ENCODE peak calls at places on chromosomes 3 and 15, in six cellular contexts. L is Panc1, G is K562, T is sigmoid colon, O is SK-N-SH, K is esophagus muscularis mucosa. R is an unnamed sample. For H3K4me1, the result is how much of the 10 kb centered on the place peaks cover.

GRCh38 chr15:63575312-63575711 is 21.9 kb upstream of the FBXL22 start:
- DNase-seq in L (no peak), G (no peak), T (no peak), O (no peak), K (no peak), R (no peak)

GRCh38 chr3:54954019-54954418 is 26.2 kb upstream of the LRTM1 start:
- DNase-seq in L (no peak), G (no peak), T (no peak), O (peak), K (no peak), R (no peak)

GRCh38 chr15:41182266-41182665 is 48.3 kb downstream of the EXD1 start:
- DNase-seq in L (no peak), G (no peak), T (no peak), O (no peak), K (no peak), R (no peak)

GRCh38 chr3:186307594-186307993 is 54.4 kb downstream of the DGKG start:
- DNase-seq in L (no peak), G (peak), T (no peak), O (no peak), K (no peak), R (no peak)

GRCh38 chr3:53809267-53809666 is 37.0 kb downstream of the CHDH start:
- DNase-seq in L (no peak), G (no peak), T (peak), O (no peak), K (no peak), R (no peak)

GRCh38 chr3:3778641-3779270 is 20.5 kb upstream of the LRRN1 start:
- DNase-seq in L (no peak), G (no peak), T (no peak), O (no peak), K (no peak), R (no peak)

GRCh38 chr15:39767921-39768320 is 14.7 kb downstream of the FSIP1 start:
- DNase-seq in L (no peak), G (no peak), T (no peak), O (no peak), K (no peak), R (no peak)

GRCh38 chr3:8839607-8840325 is 70.4 kb upstream of the OXTR start:
- DNase-seq in L (no peak), G (no peak), T (no peak), O (no peak), K (no peak), R (no peak)

GRCh38 chr3:142180761-142181362 is 31.5 kb upstream of the TFDP2 start:
- DNase-seq in L (no peak), G (peak), T (no peak), O (peak), K (no peak), R (peak)

GRCh38 chr3:157122116-157122515 is 37.8 kb downstream of the CCNL1 start:
- DNase-seq in L (no peak), G (no peak), T (no peak), O (no peak), K (no peak), R (no peak)

GRCh38 chr3:143934791-143935190 is 36.8 kb upstream of the DIPK2A start:
- DNase-seq in L (no peak), G (no peak), T (no peak), O (no peak), K (no peak), R (no peak)

GRCh38 chr3:34683851-34684250 is 885.4 kb downstream of the PDCD6IP start:
- DNase-seq in L (peak), G (no peak), T (no peak), O (peak), K (no peak), R (no peak)

GRCh38 chr3:43794776-43795175 is 104.0 kb downstream of the ABHD5 start:
- DNase-seq in L (no peak), G (no peak), T (no peak), O (no peak), K (peak), R (no peak)

GRCh38 chr15:73797366-73798158 is 44.4 kb upstream of the INSYN1 start:
- DNase-seq in L (no peak), G (no peak), T (no peak), O (no peak), K (no peak), R (no peak)

GRCh38 chr3:27985369-27986035 is 255.9 kb upstream of the CMC1 start:
- DNase-seq in L (no peak), G (no peak), T (no peak), O (no peak), K (no peak), R (no peak)

GRCh38 chr15:67177750-67178149 is 76.7 kb downstream of the AAGAB start:
- DNase-seq in L (no peak), G (no peak), T (no peak), O (no peak), K (no peak), R (no peak)

GRCh38 chr3:197023241-197023997 is 6.2 kb downstream of the MELTF start:
- DNase-seq in L (no peak), G (no peak), T (no peak), O (peak), K (no peak), R (peak)

GRCh38 chr15:89139613-89140499 is 51.6 kb downstream of the ABHD2 start:
- DNase-seq in L (no peak), G (no peak), T (no peak), O (peak), K (no peak), R (peak)

GRCh38 chr3:182908471-182908870 is 71.9 kb downstream of the DCUN1D1 start:
- DNase-seq in L (no peak), G (no peak), T (no peak), O (no peak), K (no peak), R (no peak)

GRCh38 chr3:100254168-100254777 is 6.5 kb upstream of the TBC1D23 start:
- DNase-seq in L (peak), G (peak), T (peak), O (peak), K (no peak), R (no peak)

GRCh38 chr3:162143181-162143580 is 646.6 kb downstream of the OTOL1 start:
- DNase-seq in L (no peak), G (no peak), T (no peak), O (no peak), K (no peak), R (no peak)

GRCh38 chr3:51675201-51675611 is 4.2 kb downstream of the TEX264 start:
- DNase-seq in L (no peak), G (no peak), T (peak), O (no peak), K (no peak), R (no peak)

GRCh38 chr3:69541823-69542264 is 156.0 kb upstream of the FRMD4B start:
- DNase-seq in L (no peak), G (no peak), T (no peak), O (peak), K (no peak), R (no peak)

GRCh38 chr3:65508743-65509422 is 529.8 kb downstream of the MAGI1 start:
- DNase-seq in L (no peak), G (no peak), T (no peak), O (no peak), K (no peak), R (no peak)

DNA sequence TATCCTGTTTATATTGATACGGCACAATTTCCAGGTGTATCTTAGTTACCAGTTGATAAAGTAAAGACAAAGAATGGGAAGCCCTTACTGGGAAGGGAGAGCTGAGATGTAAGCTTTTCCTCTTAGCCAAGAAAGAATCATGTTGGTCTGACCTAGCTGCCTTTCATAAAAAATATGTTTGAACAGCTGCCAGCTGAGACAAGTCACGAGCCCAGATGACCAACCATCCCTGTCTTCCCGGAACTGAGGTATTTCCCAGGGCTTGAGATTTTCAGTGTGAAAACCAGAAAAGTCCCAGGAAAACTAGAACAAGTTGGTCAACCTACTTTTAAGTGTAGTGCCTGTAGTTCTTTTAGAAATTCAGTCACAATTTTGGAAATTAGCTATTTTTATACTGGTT is 3.6 kb upstream of the MYH15 start:
- DNase-seq in L (no peak), G (no peak), T (no peak), O (no peak), K (no peak), R (no peak)
- TF ChIP-seq POLR2AphosphoS5 in L (no peak), G (no peak), T (no peak), O (no peak), K (no peak), R (no peak)

GRCh38 chr3:46561511-46561910 is 4.6 kb downstream of the LRRC2 start:
- DNase-seq in L (no peak), G (no peak), T (no peak), O (no peak), K (no peak), R (no peak)
- H3K4me1 ChIP-seq in L (under half), G (under half), T (under half), O (under half), K (under half), R (under half)

DNA sequence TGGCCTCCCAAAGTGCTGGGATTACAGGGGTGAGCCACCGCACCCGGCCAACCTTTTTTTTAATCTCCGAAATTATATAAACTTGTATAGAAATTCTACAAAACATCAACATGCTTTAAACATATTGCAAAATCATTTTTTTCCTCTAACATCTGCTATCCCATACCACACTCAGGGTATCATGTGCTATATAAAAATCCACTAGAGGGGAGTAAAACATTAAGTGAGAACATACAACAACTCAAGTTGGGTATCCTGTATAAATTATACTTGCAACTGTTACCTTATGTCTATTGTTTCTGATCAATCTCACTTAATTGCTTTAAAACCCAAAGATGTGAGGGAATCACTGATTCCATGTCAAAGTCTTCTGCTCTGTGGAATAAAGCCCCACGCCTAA is 71.9 kb upstream of the FBN1 start:
- DNase-seq in L (no peak), G (no peak), T (no peak), O (no peak), K (no peak), R (no peak)
- TF ChIP-seq CTCF in L (no peak), G (peak), T (no peak), O (peak), K (no peak), R (no peak)

GRCh38 chr15:44715142-44715796 is 4.0 kb downstream of the B2M start:
- DNase-seq in L (no peak), G (no peak), T (no peak), O (no peak), K (no peak), R (no peak)
- TF ChIP-seq POLR2AphosphoS5 in L (no peak), G (no peak), T (no peak), O (no peak), K (no peak), R (no peak)

DNA sequence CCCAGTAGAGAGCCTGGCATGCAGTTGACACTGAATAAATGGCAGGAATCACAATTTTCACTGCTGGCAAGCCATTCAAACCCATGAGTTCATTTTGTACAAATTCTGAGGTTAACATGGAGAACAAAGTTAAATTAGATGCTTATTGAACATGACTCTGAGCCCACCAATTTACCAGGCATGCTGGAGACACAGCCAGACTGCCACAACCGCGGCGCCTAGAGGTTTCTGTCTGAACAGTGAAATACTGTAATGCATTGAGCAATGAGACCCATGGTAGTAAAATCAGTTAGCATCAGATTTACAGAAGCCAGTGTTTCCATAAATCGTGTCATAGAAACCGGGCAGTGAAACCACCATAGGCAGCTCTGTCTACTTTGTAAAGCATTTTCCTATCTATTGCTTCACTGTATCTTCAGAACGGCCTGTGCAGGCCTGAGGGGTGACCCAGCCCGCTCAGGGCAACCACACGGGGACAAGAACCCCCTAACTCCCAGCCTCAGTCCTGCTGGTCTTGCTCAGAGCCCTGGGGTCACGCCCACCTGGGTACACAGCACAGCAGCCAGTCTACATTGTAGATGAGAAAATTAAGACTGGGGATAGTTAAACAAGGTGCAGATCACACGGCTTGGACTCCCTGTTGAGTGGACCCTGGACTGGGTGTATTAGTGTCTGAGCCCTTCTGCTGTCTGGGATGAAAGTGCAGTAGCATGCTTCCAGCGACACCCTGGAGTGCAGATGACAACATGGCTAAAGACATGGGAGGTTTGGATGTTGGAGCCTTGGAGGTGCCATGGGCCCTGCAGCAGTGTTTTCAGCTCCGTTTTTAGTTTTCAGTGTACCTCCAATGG is 44.2 kb downstream of the MGLL start:
- DNase-seq in L (no peak), G (no peak), T (no peak), O (no peak), K (no peak), R (no peak)
- H3K4me1 ChIP-seq in L (under half), G (under half), T (half or more), O (under half), K (half or more), R (half or more)

GRCh38 chr3:16061491-16061890 is 113.0 kb upstream of the GALNT15 start:
- DNase-seq in L (no peak), G (no peak), T (no peak), O (no peak), K (no peak), R (no peak)

GRCh38 chr3:16059081-16059537 is 115.4 kb upstream of the GALNT15 start:
- DNase-seq in L (no peak), G (no peak), T (no peak), O (no peak), K (no peak), R (no peak)

GRCh38 chr3:16059700-16060357 is 114.7 kb upstream of the GALNT15 start:
- DNase-seq in L (no peak), G (no peak), T (no peak), O (no peak), K (no peak), R (no peak)

GRCh38 chr3:16060945-16061344 is 113.5 kb upstream of the GALNT15 start:
- DNase-seq in L (no peak), G (no peak), T (peak), O (no peak), K (no peak), R (no peak)

DNA sequence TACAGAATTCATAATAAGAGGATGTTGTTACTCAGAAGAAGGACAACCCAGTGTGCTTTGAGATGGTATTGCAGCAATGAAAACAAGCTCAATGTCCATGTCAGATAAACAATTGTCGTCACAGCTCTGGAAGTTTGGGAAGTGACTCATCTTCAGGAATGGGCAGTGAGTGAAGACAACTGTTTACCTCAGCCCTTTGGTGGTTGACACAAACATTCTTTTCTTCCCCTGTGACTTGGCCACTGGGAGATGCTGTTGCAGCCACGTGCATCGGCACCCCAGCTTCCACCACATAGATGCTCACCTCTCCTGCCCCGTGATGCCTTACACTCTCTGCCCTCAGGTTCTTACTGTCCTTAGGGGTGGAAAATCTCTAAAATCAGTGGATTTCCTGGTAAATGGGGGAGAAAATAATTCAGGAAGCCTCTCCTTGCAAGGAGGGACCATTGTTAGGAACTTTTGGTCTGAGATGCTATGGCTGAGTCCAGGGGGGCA is 114.1 kb upstream of the GALNT15 start:
- DNase-seq in L (peak), G (no peak), T (peak), O (no peak), K (peak), R (no peak)
- TF ChIP-seq CTCF in L (peak), G (no peak), T (no peak), O (peak), K (no peak), R (no peak)